ENCODE peak calls at places on chromosomes 5 and 9, in seven cellular contexts. H is mammary epithelial cell, A is heart left ventricle, W is neuronal stem cell, O is tibial nerve, M is A673, T is astrocyte. E is an unnamed sample.

GRCh38 chr5:152560508-152561137 is 155.5 kb upstream of the NMUR2 start:
- DNase-seq in T (peak; percentile 21), H (peak; percentile 37), M (peak; percentile 63), A (peak; percentile 50), W (peak; percentile 73), O (peak; percentile 37), E (no peak)

GRCh38 chr5:6475626-6476312 is 27.1 kb downstream of the UBE2QL1 start:
- DNase-seq in M (peak; percentile 19), A (no peak), H (no peak), W (no peak), T (no peak), O (no peak), E (no peak)

GRCh38 chr5:173673295-173674170 is 57.1 kb upstream of the BOD1 start:
- DNase-seq in T (no peak), W (no peak), O (no peak), M (no peak), A (no peak), H (no peak), E (no peak)

GRCh38 chr9:27184556-27185351 is 75.7 kb downstream of the TEK start:
- DNase-seq in A (no peak), M (no peak), H (no peak), O (no peak), W (no peak), T (no peak), E (no peak)

GRCh38 chr5:131386124-131386523 is 122.3 kb downstream of the CDC42SE2 start:
- DNase-seq in O (no peak), T (no peak), H (no peak), A (no peak), W (no peak), M (no peak), E (no peak)

GRCh38 chr9:114894206-114894605 is 36.2 kb downstream of the TNFSF8 start:
- DNase-seq in H (no peak), O (no peak), A (no peak), T (peak; percentile 52), W (no peak), M (no peak), E (no peak)

GRCh38 chr5:179803651-179804598 is 2.7 kb downstream of the MGAT4B start:
- DNase-seq in W (no peak), H (peak; percentile 30), A (no peak), M (no peak), T (no peak), O (no peak), E (peak; percentile 41)

GRCh38 chr5:115685966-115686691 is 60.3 kb upstream of the TMED7 start:
- DNase-seq in W (no peak), A (peak; percentile 35), T (peak; percentile 62), H (no peak), O (peak; percentile 29), M (peak; percentile 11), E (no peak)

GRCh38 chr5:1523480-1523792 is 324 bp downstream of the LPCAT1 start:
- DNase-seq in M (no peak), H (no peak), W (no peak), O (no peak), A (no peak), T (no peak), E (no peak)

GRCh38 chr5:142830241-142831018 is 60.3 kb downstream of the ARHGAP26 start:
- DNase-seq in M (no peak), O (no peak), H (no peak), T (peak; percentile 84), W (no peak), A (no peak), E (no peak)
- H3K4me1 ChIP-seq in M (peaks cover 13% of the 10 kb centered on the region), O (peaks cover 14% of the 10 kb centered on the region), H (peaks cover 48% of the 10 kb centered on the region), T (peaks cover 59% of the 10 kb centered on the region), W (peaks cover 12% of the 10 kb centered on the region), A (peaks cover 77% of the 10 kb centered on the region), E (peaks cover 20% of the 10 kb centered on the region)

GRCh38 chr9:18636781-18637180 is 162.8 kb downstream of the ADAMTSL1 start:
- DNase-seq in O (no peak), T (peak; percentile 62), H (no peak), W (no peak), M (no peak), A (no peak), E (no peak)
- H3K4me3 ChIP-seq in O (no peak overlapping the region), T (no peak overlapping the region), H (no peak overlapping the region), W (no peak overlapping the region), M (no peak overlapping the region), A (no peak overlapping the region), E (no peak overlapping the region)

GRCh38 chr9:132182609-132183073 is 20.8 kb downstream of the NTNG2 start:
- DNase-seq in W (no peak), M (peak; percentile 71), H (no peak), O (no peak), T (no peak), A (no peak), E (no peak)
- H3K27ac ChIP-seq in W (no peak overlapping the region), M (peak overlapping the region; percentile 50), H (no peak overlapping the region), O (peak overlapping the region; percentile 67), T (no peak overlapping the region), A (no peak overlapping the region), E (no peak overlapping the region)

DNA sequence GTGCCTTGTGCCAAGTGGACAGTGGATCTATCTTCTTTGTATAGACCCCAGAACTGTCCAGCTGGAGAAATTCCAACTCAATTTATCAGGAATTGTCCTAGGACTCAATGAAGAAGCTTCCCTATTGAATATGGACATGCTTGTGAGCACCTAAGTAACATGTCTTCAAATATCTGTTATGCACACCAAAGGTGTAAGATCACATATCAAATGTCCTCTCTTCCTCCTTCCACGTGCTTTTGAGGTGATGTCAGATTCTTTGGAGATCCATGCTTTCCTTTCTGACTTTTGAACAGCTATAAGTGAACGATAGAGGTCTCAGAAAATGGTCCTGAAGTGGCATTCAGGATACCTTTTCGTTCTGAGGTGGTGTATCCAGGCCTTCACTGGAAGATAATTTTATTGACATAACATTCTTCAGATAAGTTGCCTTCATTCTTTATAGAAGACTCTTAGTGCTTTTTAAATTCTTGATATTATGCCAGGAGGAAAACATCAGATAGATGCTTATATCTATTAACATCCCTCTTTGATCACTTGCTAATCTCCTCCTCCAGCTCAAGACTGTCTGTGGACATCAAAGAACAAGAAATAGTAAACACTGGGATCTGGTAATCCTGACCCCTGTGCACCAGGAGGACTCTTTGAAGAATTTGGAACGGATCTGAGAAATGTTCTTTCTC is 246.4 kb downstream of the SMARCA2 start:
- DNase-seq in O (no peak), A (no peak), T (no peak), H (no peak), W (no peak), M (no peak), E (no peak)
- H3K4me1 ChIP-seq in O (peaks cover 6% of the 10 kb centered on the region), A (no peaks in the 10 kb centered on the region), T (peaks cover 12% of the 10 kb centered on the region), H (peaks cover 12% of the 10 kb centered on the region), W (peaks cover 5% of the 10 kb centered on the region), M (peaks cover 11% of the 10 kb centered on the region), E (no peaks in the 10 kb centered on the region)

DNA sequence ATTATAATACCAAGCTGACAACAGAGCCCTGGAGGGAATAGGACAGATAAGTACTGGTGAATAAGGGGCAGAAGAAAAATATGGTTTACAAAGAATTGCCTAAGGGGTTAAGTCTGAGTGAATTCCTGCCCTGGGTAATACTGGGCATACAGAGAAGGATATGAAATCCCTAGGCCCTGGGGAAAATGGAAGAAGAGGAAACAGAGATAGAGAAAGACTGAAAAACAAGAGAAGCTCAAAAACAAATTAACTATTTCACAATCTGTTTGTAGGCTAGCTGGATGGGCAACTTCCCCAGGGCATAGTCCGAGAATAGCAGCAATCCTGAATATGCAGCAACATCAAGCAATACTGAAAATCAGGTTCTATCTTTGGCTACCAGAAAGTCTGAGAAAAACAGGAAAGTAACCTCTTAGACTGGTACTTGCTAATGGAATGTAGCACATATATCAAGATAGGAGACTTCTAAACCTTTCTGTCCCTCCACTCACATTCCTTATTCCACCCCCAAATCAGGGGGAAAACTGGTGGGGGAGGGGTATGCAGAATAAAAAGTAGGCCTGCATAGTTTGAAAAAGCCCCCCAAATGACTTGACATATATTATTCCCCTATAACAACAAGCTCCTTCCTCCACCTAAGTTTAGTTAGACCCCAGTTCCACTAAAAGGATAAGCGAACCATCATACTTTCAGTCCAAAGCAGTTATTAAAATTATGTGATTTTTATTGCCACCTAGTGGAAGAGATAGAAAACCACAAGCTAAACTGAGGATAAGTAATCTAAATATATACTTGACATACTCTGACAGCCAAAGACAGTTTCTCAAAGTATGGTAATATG is 20.6 kb downstream of the SLC38A9 start:
- DNase-seq in W (no peak), H (peak; percentile 31), O (no peak), A (no peak), M (peak; percentile 77), T (peak; percentile 27), E (peak; percentile 44)
- H3K4me3 ChIP-seq in W (no peak overlapping the region), H (no peak overlapping the region), O (no peak overlapping the region), A (peak overlapping the region; percentile 17), M (no peak overlapping the region), T (no peak overlapping the region), E (no peak overlapping the region)

GRCh38 chr5:36357391-36357790 is 55.7 kb upstream of the RANBP3L start:
- DNase-seq in A (no peak), O (no peak), T (peak; percentile 95), M (no peak), W (no peak), H (no peak), E (no peak)
- H3K27ac ChIP-seq in A (no peak overlapping the region), O (no peak overlapping the region), T (no peak overlapping the region), M (no peak overlapping the region), W (no peak overlapping the region), H (no peak overlapping the region), E (no peak overlapping the region)

GRCh38 chr9:36102742-36103495 is 33.6 kb upstream of the GLIPR2 start:
- DNase-seq in T (peak; percentile 77), O (peak; percentile 67), W (peak; percentile 56), A (peak; percentile 79), M (peak; percentile 85), H (peak; percentile 66), E (peak; percentile 74)
- H3K4me1 ChIP-seq in T (peaks cover 34% of the 10 kb centered on the region), O (no peaks in the 10 kb centered on the region), W (no peaks in the 10 kb centered on the region), A (no peaks in the 10 kb centered on the region), M (no peaks in the 10 kb centered on the region), H (peaks cover 10% of the 10 kb centered on the region), E (peaks cover 6% of the 10 kb centered on the region)

DNA sequence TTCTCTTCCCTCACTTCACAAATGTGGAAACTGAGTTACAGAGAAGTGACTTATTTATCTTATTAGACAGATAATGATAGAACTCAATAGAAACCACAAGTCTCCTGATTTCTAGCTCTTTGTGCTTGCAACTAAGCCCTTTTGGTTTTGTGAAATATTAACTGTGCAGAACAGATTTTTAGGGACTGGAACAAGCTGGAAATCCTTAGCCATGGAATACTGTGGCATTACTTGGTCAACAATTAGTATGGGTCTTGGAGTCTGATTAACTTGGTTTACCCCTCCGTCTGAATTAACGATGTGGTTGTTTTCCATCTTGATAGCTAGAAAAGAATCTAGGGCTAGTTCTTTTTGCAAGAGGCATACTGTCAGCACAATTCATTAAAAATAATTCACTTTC is 584 bp upstream of the KLF9 start:
- DNase-seq in M (no peak), H (no peak), A (no peak), T (no peak), O (no peak), W (no peak), E (no peak)
- H3K4me3 ChIP-seq in M (no peak overlapping the region), H (no peak overlapping the region), A (peak overlapping the region; percentile 90), T (peak overlapping the region; percentile 97), O (peak overlapping the region; percentile 94), W (no peak overlapping the region), E (no peak overlapping the region)